ENCODE peak calls at places on chromosomes 4 and X, in five cellular contexts. T, J, F, Y and S are unnamed samples.

GRCh38 chr4:14095881-14096280 is 468.4 kb upstream of the BOD1L1 start:
- DNase-seq in Y (no peak), F (no peak), T (no peak), J (no peak), S (no peak)

GRCh38 chrX:129984196-129984962 is 1.9 kb downstream of the BCORL1 start:
- DNase-seq in J (no peak), T (peak; percentile 70), F (no peak), Y (peak; percentile 53), S (no peak)

GRCh38 chr4:7988437-7988836 is 48.8 kb upstream of the AFAP1 start:
- DNase-seq in T (no peak), J (no peak), Y (no peak), F (no peak), S (no peak)

GRCh38 chrX:19212037-19212436 is 89.8 kb upstream of the ADGRG2 start:
- DNase-seq in T (no peak), J (no peak), Y (no peak), F (no peak), S (no peak)

GRCh38 chr4:54265366-54265765 is 36.3 kb downstream of the PDGFRA start:
- DNase-seq in F (no peak), Y (no peak), J (no peak), T (no peak), S (no peak)

GRCh38 chr4:6633091-6633906 is 7.2 kb upstream of the MRFAP1 start:
- DNase-seq in F (peak; percentile 82), J (no peak), T (peak; percentile 43), Y (no peak), S (no peak)

GRCh38 chr4:34157546-34157945 is 2086.8 kb downstream of the ARAP2 start:
- DNase-seq in T (no peak), F (no peak), J (no peak), Y (no peak), S (no peak)

GRCh38 chrX:9610774-9611392 is 146.0 kb downstream of the TBL1X start:
- DNase-seq in T (no peak), J (no peak), Y (no peak), F (no peak), S (no peak)

GRCh38 chr4:153438916-153439756 is 27.0 kb upstream of the TMEM131L start:
- DNase-seq in T (no peak), F (no peak), J (peak; percentile 79), Y (no peak), S (no peak)
- TF ChIP-seq ZNF274 in T (no peak), F (no peak), J (no peak), Y (no peak), S (no peak)

DNA sequence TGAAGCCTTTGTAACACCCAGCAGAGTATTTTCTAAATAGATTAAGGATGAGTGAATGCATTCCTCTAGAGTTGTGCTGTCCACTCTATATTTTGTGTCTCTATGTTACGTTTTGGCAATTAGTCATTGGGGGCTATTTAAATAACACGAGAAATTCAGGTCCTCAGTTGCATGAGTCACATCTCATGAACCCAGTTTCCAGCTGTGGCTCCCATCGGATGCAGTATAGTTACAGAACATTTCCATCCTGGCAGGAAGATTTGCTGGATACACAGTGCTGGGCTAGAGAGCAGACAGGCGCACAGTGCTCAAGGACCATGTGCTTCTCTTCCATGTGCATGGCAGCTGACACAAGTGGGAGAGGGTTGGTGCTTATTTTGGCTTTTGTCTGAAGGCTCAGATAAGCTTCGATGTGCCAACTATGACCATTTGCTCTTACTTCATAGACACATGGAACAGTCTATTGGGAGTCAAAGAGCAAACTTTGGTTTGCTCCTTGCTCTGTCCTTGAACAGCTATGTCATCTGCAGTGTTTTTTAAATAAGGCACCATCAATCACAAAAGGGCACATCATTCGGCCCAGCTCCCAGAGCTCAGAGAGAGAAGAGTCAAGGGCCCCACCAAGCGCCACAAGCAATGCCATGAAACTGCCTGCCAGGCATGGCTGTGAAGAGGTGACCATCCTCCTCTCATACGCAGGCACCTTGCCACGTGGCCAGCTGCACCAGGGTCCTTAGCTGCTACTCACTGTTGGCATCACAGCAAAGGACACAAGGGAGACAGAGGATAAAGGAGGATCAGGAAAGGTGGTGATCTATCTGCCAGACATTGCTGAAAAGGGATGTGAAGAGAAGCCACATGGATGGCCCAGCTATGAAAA is 8.1 kb upstream of the STS start:
- DNase-seq in J (no peak), Y (no peak), F (no peak), T (no peak), S (no peak)
- TF ChIP-seq SP1 in J (no peak), Y (no peak), F (no peak), T (no peak), S (no peak)

GRCh38 chr4:47468686-47469365 is 5.3 kb upstream of the COMMD8 start:
- DNase-seq in J (no peak), Y (no peak), T (no peak), F (no peak), S (no peak)
- TF ChIP-seq ZNF274 in J (no peak), Y (no peak), T (no peak), F (no peak), S (no peak)

DNA sequence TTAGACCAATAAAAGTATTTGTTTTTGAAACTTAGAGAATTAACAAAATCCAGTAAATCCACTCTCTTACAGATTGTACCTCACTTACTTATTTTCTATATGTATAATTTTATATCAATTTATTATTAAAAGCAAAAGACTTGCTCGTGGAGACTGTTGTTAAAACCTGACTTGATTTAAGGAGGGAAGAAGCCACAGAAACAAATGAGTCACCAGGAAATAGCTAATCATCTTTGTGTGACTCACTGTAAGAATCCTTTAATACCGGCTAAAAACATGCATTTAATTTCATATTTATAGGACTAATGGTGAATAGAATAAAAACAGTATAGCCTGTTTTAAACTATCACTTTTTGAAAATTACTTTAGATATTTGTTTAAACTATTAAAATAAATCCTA is 29.9 kb upstream of the UBE2NL start:
- DNase-seq in Y (no peak), T (no peak), F (no peak), J (no peak), S (no peak)
- TF ChIP-seq SP1 in Y (no peak), T (no peak), F (no peak), J (no peak), S (no peak)

GRCh38 chr4:176744091-176744490 is 48.6 kb downstream of the VEGFC start:
- DNase-seq in F (no peak), J (no peak), T (no peak), Y (no peak), S (no peak)

GRCh38 chr4:176742211-176742610 is 50.5 kb downstream of the VEGFC start:
- DNase-seq in T (no peak), J (no peak), Y (no peak), F (no peak), S (no peak)

GRCh38 chr4:176745902-176746301 is 46.8 kb downstream of the VEGFC start:
- DNase-seq in F (no peak), J (no peak), Y (no peak), T (no peak), S (no peak)
- TF ChIP-seq ZNF274 in F (no peak), J (no peak), Y (no peak), T (no peak), S (no peak)

GRCh38 chr4:61152433-61152832 is 47.7 kb upstream of the ADGRL3 start:
- DNase-seq in T (no peak), Y (no peak), J (no peak), F (no peak), S (no peak)
- TF ChIP-seq SP1 in T (no peak), Y (no peak), J (no peak), F (no peak), S (no peak)

DNA sequence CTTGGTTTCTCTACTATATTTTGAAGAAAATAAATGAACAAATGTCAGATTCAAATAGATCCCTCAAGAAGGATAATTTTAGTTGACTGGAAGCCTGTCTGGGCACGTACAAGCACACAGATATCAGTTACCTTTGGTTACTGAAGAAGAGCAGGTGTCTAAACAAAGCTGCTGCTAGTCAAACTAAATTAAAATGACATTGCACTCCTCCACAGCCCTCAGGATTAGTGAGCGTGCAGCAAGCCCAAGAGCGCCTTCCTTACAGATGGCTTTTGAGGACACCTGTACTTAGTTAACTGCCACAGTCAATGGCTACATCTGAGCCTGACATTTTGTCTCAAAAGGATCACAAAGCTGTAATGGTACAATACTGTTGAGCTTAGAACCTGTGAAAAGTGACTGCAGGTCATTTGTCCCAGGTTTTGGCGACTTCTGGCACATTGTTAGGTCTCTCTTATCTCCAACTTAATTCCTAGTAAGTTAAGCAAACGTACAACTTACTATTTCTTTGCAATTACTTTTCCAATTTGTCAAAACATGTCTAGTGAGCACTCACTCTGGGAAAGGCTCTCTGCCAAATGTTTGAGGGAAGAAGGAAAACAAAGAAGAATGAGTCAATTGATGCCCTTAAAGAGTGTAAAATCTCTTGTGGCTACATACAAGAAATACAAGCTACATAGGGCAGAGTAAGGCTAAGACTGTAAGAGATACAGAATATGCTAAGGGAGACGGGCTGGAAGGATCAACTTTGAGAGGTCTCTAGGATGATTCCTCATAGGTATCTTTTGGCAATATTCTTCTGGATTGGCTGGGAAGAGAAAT is 25.6 kb upstream of the DAPP1 start:
- DNase-seq in T (no peak), Y (no peak), F (no peak), J (no peak), S (no peak)
- TF ChIP-seq ZNF274 in T (no peak), Y (no peak), F (no peak), J (no peak), S (no peak)